ENCODE peak calls at places on chromosome 10, in four cellular contexts. J is adipocyte, D is neuronal stem cell, I is hepatocyte. Q is an unnamed sample.

GRCh38 chr10:67602268-67602950 is 93.6 kb downstream of the CTNNA3 start:
- DNase-seq in J (peak; percentile 84), D (no peak), I (no peak), Q (peak; percentile 93)

GRCh38 chr10:131920151-131920550 is 19.3 kb downstream of the PPP2R2D start:
- DNase-seq in J (no peak), D (no peak), I (no peak), Q (no peak)

GRCh38 chr10:22986771-22987542 is 59.1 kb downstream of the ARMC3 start:
- DNase-seq in J (peak; percentile 70), D (no peak), I (peak; percentile 37), Q (no peak)

GRCh38 chr10:42932735-42933453 is 144.0 kb upstream of the RET start:
- DNase-seq in J (no peak), D (peak; percentile 74), I (peak; percentile 28), Q (no peak)

GRCh38 chr10:62681211-62681940 is 123.1 kb upstream of the ADO start:
- DNase-seq in J (no peak), D (no peak), I (peak; percentile 42), Q (peak; percentile 6)

GRCh38 chr10:78004215-78005026 is 24.9 kb downstream of the POLR3A start:
- DNase-seq in J (no peak), D (no peak), I (no peak), Q (no peak)

GRCh38 chr10:132945125-132945893 is 2.9 kb upstream of the CFAP46 start:
- DNase-seq in J (no peak), D (no peak), I (no peak), Q (no peak)

GRCh38 chr10:49228677-49229076 is 40.5 kb upstream of the TMEM273 start:
- DNase-seq in J (no peak), D (no peak), I (no peak), Q (no peak)

GRCh38 chr10:23095404-23095965 is at the start of gene MSRB2:
- DNase-seq in J (peak; percentile 97), D (peak; percentile 79), I (peak; percentile 99), Q (peak; percentile 88)

GRCh38 chr10:47337243-47337642 is 10.9 kb upstream of the RBP3 start:
- DNase-seq in J (no peak), D (no peak), I (no peak), Q (no peak)

GRCh38 chr10:125158528-125159485 is 1.6 kb downstream of the CTBP2 start:
- DNase-seq in J (peak; percentile 73), D (no peak), I (peak; percentile 65), Q (no peak)

GRCh38 chr10:102776779-102777417 is 33.1 kb downstream of the WBP1L start:
- DNase-seq in J (peak; percentile 98), D (peak; percentile 56), I (peak; percentile 90), Q (peak; percentile 99)

GRCh38 chr10:102777696-102778530 is 34.2 kb downstream of the WBP1L start:
- DNase-seq in J (no peak), D (no peak), I (peak; percentile 42), Q (no peak)

GRCh38 chr10:102773986-102774385 is 30.2 kb downstream of the WBP1L start:
- DNase-seq in J (no peak), D (no peak), I (no peak), Q (no peak)

GRCh38 chr10:102775201-102775972 is 31.6 kb downstream of the WBP1L start:
- DNase-seq in J (no peak), D (no peak), I (peak; percentile 41), Q (no peak)

GRCh38 chr10:102775973-102776669 is 32.4 kb downstream of the WBP1L start:
- DNase-seq in J (peak; percentile 71), D (no peak), I (peak; percentile 86), Q (peak; percentile 96)
- H3K4me3 ChIP-seq in J (peak overlapping the region; percentile 78), D (peak overlapping the region; percentile 50), I (peak overlapping the region; percentile 19), Q (peak overlapping the region; percentile 63)

GRCh38 chr10:52314007-52314821 is at the start of gene DKK1:
- DNase-seq in J (peak; percentile 92), D (peak; percentile 56), I (peak; percentile 86), Q (peak; percentile 84)

GRCh38 chr10:52316005-52316404 is 1.9 kb downstream of the DKK1 start:
- DNase-seq in J (peak; percentile 45), D (no peak), I (no peak), Q (peak; percentile 9)

GRCh38 chr10:52318136-52318810 is 4.2 kb downstream of the DKK1 start:
- DNase-seq in J (peak; percentile 61), D (no peak), I (no peak), Q (peak; percentile 52)

GRCh38 chr10:52314822-52315552 is 906 bp downstream of the DKK1 start:
- DNase-seq in J (peak; percentile 70), D (no peak), I (peak; percentile 30), Q (peak; percentile 56)

DNA sequence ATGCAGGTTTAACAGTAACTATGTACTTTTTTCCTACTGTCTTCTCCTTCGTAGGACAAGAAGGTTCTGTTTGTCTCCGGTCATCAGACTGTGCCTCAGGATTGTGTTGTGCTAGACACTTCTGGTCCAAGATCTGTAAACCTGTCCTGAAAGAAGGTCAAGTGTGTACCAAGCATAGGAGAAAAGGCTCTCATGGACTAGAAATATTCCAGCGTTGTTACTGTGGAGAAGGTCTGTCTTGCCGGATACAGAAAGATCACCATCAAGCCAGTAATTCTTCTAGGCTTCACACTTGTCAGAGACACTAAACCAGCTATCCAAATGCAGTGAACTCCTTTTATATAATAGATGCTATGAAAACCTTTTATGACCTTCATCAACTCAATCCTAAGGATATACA is 2.4 kb downstream of the DKK1 start:
- DNase-seq in J (no peak), D (no peak), I (no peak), Q (no peak)
- H3K4me3 ChIP-seq in J (peak overlapping the region; percentile 94), D (no peak overlapping the region), I (no peak overlapping the region), Q (peak overlapping the region; percentile 81)

GRCh38 chr10:8401531-8401930 is 347.0 kb downstream of the GATA3 start:
- DNase-seq in J (no peak), D (no peak), I (no peak), Q (no peak)

GRCh38 chr10:8402469-8403074 is 348.1 kb downstream of the GATA3 start:
- DNase-seq in J (no peak), D (no peak), I (no peak), Q (no peak)

GRCh38 chr10:8404721-8405120 is 350.2 kb downstream of the GATA3 start:
- DNase-seq in J (no peak), D (no peak), I (no peak), Q (no peak)

GRCh38 chr10:8405551-8405950 is 351.1 kb downstream of the GATA3 start:
- DNase-seq in J (no peak), D (no peak), I (no peak), Q (no peak)

DNA sequence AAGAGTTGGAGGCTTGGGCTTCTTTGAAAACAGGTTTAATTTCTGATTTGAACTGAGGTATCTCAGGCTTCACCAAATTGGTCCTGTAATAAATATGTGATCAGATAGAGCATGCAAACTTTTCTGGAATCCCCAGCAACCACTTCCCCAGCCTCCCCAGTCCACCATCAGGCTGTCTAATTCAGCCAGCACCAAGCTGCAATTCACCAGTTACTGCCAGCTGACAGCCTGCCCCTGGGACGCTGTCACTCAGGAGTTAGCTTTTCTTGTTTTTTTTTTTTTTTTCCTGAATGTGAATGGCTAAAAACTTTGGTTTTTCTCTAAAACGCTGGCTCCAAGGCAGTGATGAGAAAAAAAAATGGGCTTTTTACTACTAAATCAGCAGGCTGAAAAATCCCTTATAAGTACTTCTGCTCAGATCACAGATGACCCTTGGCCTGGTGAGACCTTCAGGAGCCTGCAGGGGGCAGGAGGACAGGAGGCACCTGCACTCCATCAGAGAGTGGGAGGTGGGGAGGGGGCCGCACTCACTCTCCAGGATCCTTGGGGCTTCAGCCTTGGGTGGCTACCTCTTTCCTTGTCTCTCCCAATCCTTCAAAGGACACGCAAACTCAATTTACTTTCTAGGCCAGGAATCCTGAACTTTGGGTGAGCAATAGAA is 349.4 kb downstream of the GATA3 start:
- DNase-seq in J (no peak), D (peak; percentile 15), I (no peak), Q (no peak)
- H3K4me3 ChIP-seq in J (no peak overlapping the region), D (no peak overlapping the region), I (no peak overlapping the region), Q (no peak overlapping the region)

GRCh38 chr10:682931-683447 is 6.5 kb downstream of the DIP2C start:
- DNase-seq in J (no peak), D (no peak), I (no peak), Q (no peak)
- H3K4me3 ChIP-seq in J (peak overlapping the region; percentile 77), D (no peak overlapping the region), I (no peak overlapping the region), Q (peak overlapping the region; percentile 38)

GRCh38 chr10:75234683-75235374 is 928 bp downstream of the COMTD1 start:
- DNase-seq in J (no peak), D (peak; percentile 52), I (peak; percentile 73), Q (no peak)

GRCh38 chr10:75238182-75239180 is 2.7 kb upstream of the COMTD1 start:
- DNase-seq in J (no peak), D (no peak), I (no peak), Q (no peak)

GRCh38 chr10:75234017-75234682 is 1.6 kb downstream of the COMTD1 start:
- DNase-seq in J (peak; percentile 93), D (peak; percentile 84), I (peak; percentile 97), Q (peak; percentile 87)

GRCh38 chr10:75235375-75236177 is at the start of gene COMTD1:
- DNase-seq in J (peak; percentile 95), D (peak; percentile 85), I (peak; percentile 97), Q (peak; percentile 79)

DNA sequence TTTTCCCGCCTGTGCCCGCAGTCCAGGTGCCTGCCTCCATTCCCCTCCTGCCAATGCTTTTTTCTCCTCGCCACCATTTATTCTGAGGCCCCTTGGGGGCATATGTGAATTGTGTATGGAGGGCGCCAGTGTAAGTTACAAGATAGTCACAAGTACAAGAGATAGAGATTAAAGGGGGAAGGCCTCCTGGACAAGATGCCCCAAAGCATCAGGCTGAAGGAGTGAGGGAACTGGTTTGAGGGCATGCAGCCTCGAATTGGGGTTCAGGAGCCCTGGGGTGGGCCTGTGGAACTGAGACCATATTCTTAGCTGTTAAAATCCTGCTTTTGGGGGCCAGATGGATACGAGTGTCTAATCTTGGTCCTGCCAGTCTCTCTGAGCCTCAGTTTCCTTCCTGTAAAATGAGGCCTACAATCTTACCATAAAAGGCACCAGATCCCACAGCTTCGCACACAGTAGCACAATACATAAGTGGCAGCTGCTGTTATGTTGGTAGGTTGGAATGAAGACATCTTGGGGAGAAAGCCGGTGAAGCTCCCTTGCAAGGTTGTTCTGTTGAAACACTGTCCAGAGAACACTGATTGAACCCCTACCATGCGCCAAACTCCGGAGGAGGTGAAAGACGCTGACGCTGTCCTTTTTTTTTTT is 545 bp upstream of the COMTD1 start:
- DNase-seq in J (no peak), D (no peak), I (no peak), Q (no peak)
- H3K4me3 ChIP-seq in J (peak overlapping the region; percentile 83), D (peak overlapping the region; percentile 69), I (no peak overlapping the region), Q (no peak overlapping the region)

DNA sequence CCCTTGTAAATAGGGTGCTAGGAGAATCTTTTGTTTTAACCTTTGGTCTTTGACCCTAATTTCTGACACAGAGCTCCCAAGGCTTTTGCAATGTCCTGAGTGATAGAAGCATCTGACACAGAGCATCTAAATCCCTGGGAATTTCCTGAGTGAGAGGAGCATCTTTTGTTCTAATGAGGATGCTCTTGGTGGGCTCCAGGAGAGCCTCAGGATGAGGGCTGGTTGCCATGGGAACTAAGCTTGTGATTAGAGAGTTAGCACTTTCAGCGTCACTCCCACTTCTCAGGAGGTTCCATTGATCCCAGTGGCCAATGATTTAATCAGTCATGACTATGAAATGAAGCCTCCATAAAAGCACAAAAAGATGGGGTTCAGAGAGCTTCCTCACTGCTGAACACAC is 264.8 kb downstream of the KIF20B start:
- DNase-seq in J (no peak), D (peak; percentile 56), I (no peak), Q (no peak)
- H3K4me3 ChIP-seq in J (no peak overlapping the region), D (no peak overlapping the region), I (no peak overlapping the region), Q (no peak overlapping the region)

DNA sequence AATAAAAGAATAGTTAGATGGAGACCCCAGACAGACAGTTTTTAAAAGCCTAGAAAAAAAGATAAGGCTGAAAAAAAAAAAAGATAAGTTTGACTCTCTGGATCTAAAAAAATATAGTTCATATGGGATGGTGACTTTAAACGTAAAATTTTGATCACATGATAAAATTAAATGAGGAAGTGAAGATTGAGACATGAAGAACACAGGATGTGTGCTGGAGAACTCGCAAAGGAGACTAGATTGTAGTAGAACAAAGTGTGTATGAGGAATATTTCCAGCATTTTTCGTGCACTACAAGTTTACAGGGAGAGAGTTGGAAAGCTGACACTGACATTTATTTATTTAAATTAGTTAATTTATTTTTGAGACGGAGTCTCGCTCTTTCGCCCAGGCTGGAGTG is 286.4 kb downstream of the PRPF18 start:
- DNase-seq in J (no peak), D (no peak), I (no peak), Q (no peak)
- H3K4me3 ChIP-seq in J (no peak overlapping the region), D (no peak overlapping the region), I (no peak overlapping the region), Q (no peak overlapping the region)

Q was measured in brain microvascular endothelial cell.